ENCODE peak calls at places on chromosomes 7 and 10, in five cellular contexts. H is fibroblast of lung, R is astrocyte, Y is dorsolateral prefrontal cortex, J is Panc1. B is an unnamed sample.

GRCh38 chr7:158407581-158408331 is 179.9 kb downstream of the PTPRN2 start:
- DNase-seq in H (peak; percentile 24), R (peak; percentile 3), Y (no peak), J (peak; percentile 50), B (no peak)

GRCh38 chr7:28570113-28570969 is 158.0 kb downstream of the CREB5 start:
- DNase-seq in H (no peak), R (no peak), Y (no peak), J (no peak), B (no peak)

GRCh38 chr10:86160890-86161585 is 205.6 kb downstream of the GRID1 start:
- DNase-seq in H (no peak), R (no peak), Y (no peak), J (no peak), B (no peak)

GRCh38 chr7:110600983-110601382 is 489.9 kb upstream of the LRRN3 start:
- DNase-seq in H (no peak), R (no peak), Y (no peak), J (no peak), B (no peak)

GRCh38 chr7:130793855-130794618 is 60.0 kb upstream of the KLF14 start:
- DNase-seq in H (peak; percentile 55), R (peak; percentile 33), Y (no peak), J (no peak), B (no peak)

GRCh38 chr10:14247650-14248258 is 83.0 kb downstream of the FRMD4A start:
- DNase-seq in H (peak; percentile 20), R (peak; percentile 36), Y (no peak), J (no peak), B (no peak)

GRCh38 chr10:60417898-60418297 is 28.2 kb upstream of the ANK3 start:
- DNase-seq in H (no peak), R (no peak), Y (no peak), J (no peak), B (no peak)

GRCh38 chr10:52030051-52030867 is 283.8 kb upstream of the DKK1 start:
- DNase-seq in H (peak; percentile 50), R (no peak), Y (no peak), J (no peak), B (no peak)

GRCh38 chr7:29639887-29640600 is 76.4 kb downstream of the PRR15 start:
- DNase-seq in H (no peak), R (no peak), Y (no peak), J (no peak), B (no peak)

GRCh38 chr7:13067036-13067435 is 379.6 kb downstream of the ARL4A start:
- DNase-seq in H (no peak), R (no peak), Y (no peak), J (no peak), B (no peak)

GRCh38 chr10:69685802-69686585 is 55.9 kb downstream of the FAM241B start:
- DNase-seq in H (no peak), R (peak; percentile 32), Y (no peak), J (no peak), B (peak; percentile 15)

GRCh38 chr10:73649876-73650536 is 5.8 kb downstream of the SYNPO2L start:
- DNase-seq in H (no peak), R (peak; percentile 61), Y (no peak), J (no peak), B (no peak)

GRCh38 chr10:34959321-34959720 is 130.8 kb downstream of the CUL2 start:
- DNase-seq in H (no peak), R (no peak), Y (no peak), J (no peak), B (no peak)

GRCh38 chr7:100515072-100515532 is 23.9 kb upstream of the AGFG2 start:
- DNase-seq in H (peak; percentile 75), R (peak; percentile 47), Y (no peak), J (no peak), B (peak; percentile 58)

GRCh38 chr10:31678573-31679122 is 250.0 kb downstream of the ARHGAP12 start:
- DNase-seq in H (peak; percentile 29), R (no peak), Y (no peak), J (no peak), B (no peak)

GRCh38 chr10:78713659-78714058 is 355.1 kb upstream of the ZMIZ1 start:
- DNase-seq in H (no peak), R (no peak), Y (no peak), J (no peak), B (no peak)

GRCh38 chr7:99396914-99397631 is 11.3 kb downstream of the PDAP1 start:
- DNase-seq in H (no peak), R (no peak), Y (no peak), J (no peak), B (no peak)

GRCh38 chr7:88669913-88670312 is 89.6 kb upstream of the ZNF804B start:
- DNase-seq in H (no peak), R (no peak), Y (no peak), J (no peak), B (no peak)

GRCh38 chr10:100148353-100149211 is 37.2 kb downstream of the ERLIN1 start:
- DNase-seq in H (no peak), R (peak; percentile 37), Y (no peak), J (peak; percentile 51), B (peak; percentile 13)

GRCh38 chr10:71396084-71396713 is 521 bp upstream of the CDH23 start:
- DNase-seq in H (peak; percentile 6), R (peak; percentile 14), Y (no peak), J (no peak), B (no peak)

GRCh38 chr10:3071405-3072198 is 4.3 kb downstream of the PFKP start:
- DNase-seq in H (peak; percentile 71), R (peak; percentile 92), Y (no peak), J (peak; percentile 85), B (peak; percentile 65)

GRCh38 chr10:90935581-90936292 is 14.8 kb upstream of the ANKRD1 start:
- DNase-seq in H (peak; percentile 28), R (peak; percentile 41), Y (no peak), J (no peak), B (no peak)

GRCh38 chr10:132986076-132986475 is 43.7 kb upstream of the CFAP46 start:
- DNase-seq in H (no peak), R (no peak), Y (no peak), J (no peak), B (no peak)

GRCh38 chr7:18426564-18427226 is 68.9 kb upstream of the HDAC9 start:
- DNase-seq in H (peak; percentile 22), R (peak; percentile 45), Y (no peak), J (peak; percentile 24), B (no peak)

GRCh38 chr7:24158976-24159375 is 125.0 kb upstream of the NPY start:
- DNase-seq in H (no peak), R (no peak), Y (no peak), J (no peak), B (no peak)

GRCh38 chr7:38147005-38147404 is 31.0 kb upstream of the STARD3NL start:
- DNase-seq in H (no peak), R (no peak), Y (no peak), J (no peak), B (no peak)

DNA sequence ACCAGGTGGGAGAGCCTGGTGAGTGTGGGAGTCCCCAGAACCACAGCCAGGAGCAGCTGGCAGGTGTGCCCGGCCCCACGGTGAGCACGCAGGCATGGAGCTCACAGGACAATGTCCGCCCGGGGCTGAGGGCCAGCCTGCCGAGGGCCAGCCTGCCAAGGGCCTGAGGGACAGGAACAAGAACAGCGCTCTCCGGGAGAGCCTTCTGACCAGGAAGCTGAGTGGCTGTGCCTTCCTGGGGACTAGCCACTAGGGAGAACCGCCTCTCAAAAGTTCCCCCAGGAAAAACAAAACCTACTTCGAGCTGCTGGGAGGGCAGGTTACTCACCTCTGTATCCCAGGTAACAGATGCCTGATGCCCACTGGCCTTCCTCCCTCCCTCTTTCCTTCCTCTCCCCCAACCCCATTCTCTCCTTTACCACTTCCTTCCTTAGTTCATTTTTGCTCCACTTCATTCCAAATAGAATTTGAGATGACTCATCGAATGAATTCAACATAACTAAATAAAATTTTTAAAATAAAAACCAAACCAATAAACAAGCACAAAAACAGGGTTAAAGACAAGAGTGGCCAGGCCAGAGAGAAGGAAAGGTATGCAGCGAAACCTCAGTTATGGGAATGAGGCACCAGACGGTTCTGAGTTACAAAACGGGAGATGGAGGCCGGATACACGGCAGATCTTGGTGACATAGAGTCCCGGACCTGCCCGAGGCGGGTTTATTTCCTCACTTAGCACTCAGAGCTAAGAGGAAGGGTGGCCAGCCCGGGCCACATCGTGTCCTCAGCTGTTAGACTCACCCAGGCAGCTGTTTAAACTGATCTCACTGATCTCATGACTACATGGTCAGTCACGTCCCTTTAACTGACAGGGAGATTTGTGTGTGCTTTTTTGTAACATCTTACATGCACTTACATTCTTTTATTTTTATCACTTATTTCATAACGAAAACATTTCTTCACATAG is 128.5 kb downstream of the TNS3 start:
- DNase-seq in H (peak; percentile 96), R (peak; percentile 90), Y (no peak), J (peak; percentile 67), B (peak; percentile 83)
- H3K4me3 ChIP-seq in H (no peak overlapping the region), R (peak overlapping the region; percentile 13), Y (peak overlapping the region; percentile 10), J (no peak overlapping the region), B (peak overlapping the region; percentile 39)

GRCh38 chr10:101567165-101568006 is 20.7 kb downstream of the POLL start:
- DNase-seq in H (no peak), R (no peak), Y (no peak), J (no peak), B (no peak)

GRCh38 chr10:101564490-101564991 is 23.5 kb downstream of the POLL start:
- DNase-seq in H (no peak), R (no peak), Y (no peak), J (no peak), B (no peak)

GRCh38 chr10:101566333-101567164 is 21.5 kb downstream of the POLL start:
- DNase-seq in H (no peak), R (peak; percentile 5), Y (peak; percentile 63), J (no peak), B (no peak)

GRCh38 chr10:101565370-101565900 is 22.6 kb downstream of the POLL start:
- DNase-seq in H (no peak), R (no peak), Y (no peak), J (no peak), B (no peak)

GRCh38 chr10:101565936-101566332 is 22.1 kb downstream of the POLL start:
- DNase-seq in H (no peak), R (no peak), Y (no peak), J (no peak), B (no peak)
- H3K4me3 ChIP-seq in H (no peak overlapping the region), R (peak overlapping the region; percentile 28), Y (peak overlapping the region; percentile 53), J (no peak overlapping the region), B (no peak overlapping the region)

DNA sequence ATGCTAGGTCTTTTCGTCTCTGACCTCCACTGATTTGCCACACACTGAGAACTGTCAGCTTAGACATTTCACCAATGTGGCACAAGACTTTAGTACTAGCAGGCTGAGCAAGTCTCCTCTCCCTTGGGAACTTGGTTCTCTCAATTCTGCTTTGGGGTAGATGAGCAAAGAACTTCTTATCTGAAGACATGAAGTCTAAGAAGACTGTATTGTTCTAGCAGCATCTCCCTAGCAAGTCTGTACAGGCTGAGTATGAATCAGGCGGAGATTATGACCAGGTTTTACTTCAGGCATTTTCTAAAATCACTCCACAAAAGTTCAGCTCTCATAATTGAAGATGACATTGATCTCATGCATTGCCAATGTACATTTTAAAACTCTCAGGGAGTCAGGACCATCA is 23.8 kb upstream of the STN1 start:
- DNase-seq in H (no peak), R (no peak), Y (no peak), J (no peak), B (no peak)
- H3K4me3 ChIP-seq in H (no peak overlapping the region), R (no peak overlapping the region), Y (no peak overlapping the region), J (no peak overlapping the region), B (no peak overlapping the region)

GRCh38 chr7:77290425-77290824 is 90.8 kb upstream of the FGL2 start:
- DNase-seq in H (no peak), R (no peak), Y (no peak), J (no peak), B (no peak)
- H3K4me3 ChIP-seq in H (no peak overlapping the region), R (no peak overlapping the region), Y (no peak overlapping the region), J (no peak overlapping the region), B (no peak overlapping the region)

GRCh38 chr10:68109312-68109711 is at the start of gene MYPN:
- DNase-seq in H (no peak), R (no peak), Y (no peak), J (peak; percentile 91), B (no peak)
- H3K4me3 ChIP-seq in H (peak within 1 kb of the TSS; percentile 23), R (no peak within 1 kb of the TSS), Y (no peak within 1 kb of the TSS), J (peak within 1 kb of the TSS; percentile 65), B (peak within 1 kb of the TSS; percentile 21)